ENCODE peak calls at places on chromosomes 3 and 15, in four cellular contexts. C, Q, S and B are unnamed samples.

GRCh38 chr3:98034486-98034885 is 629 bp downstream of the GABRR3 start:
- DNase-seq in C (no peak), Q (no peak), S (no peak), B (no peak)

GRCh38 chr15:57867970-57868791 is 161.7 kb downstream of the POLR2M start:
- DNase-seq in C (no peak), Q (no peak), S (no peak), B (no peak)

GRCh38 chr3:105883798-105884377 is 15.1 kb upstream of the CBLB start:
- DNase-seq in Q (no peak), S (no peak), C (no peak), B (no peak)

GRCh38 chr15:94032571-94032970 is 198.8 kb upstream of the MCTP2 start:
- DNase-seq in Q (no peak), C (no peak), S (no peak), B (no peak)

GRCh38 chr3:149473314-149473990 is 1.0 kb upstream of the TM4SF4 start:
- DNase-seq in Q (no peak), C (peak; percentile 79), S (peak; percentile 32), B (peak; percentile 17)

GRCh38 chr3:39960515-39961403 is 151.3 kb downstream of the MYRIP start:
- DNase-seq in C (no peak), Q (no peak), S (no peak), B (peak; percentile 99)

GRCh38 chr3:131110087-131110486 is 83.4 kb downstream of the NEK11 start:
- DNase-seq in S (no peak), C (no peak), Q (no peak), B (peak; percentile 5)

GRCh38 chr3:30878862-30879261 is 15.6 kb downstream of the GADL1 start:
- DNase-seq in S (no peak), Q (no peak), C (no peak), B (no peak)

GRCh38 chr3:172083995-172084409 is 44.6 kb downstream of the FNDC3B start:
- DNase-seq in C (no peak), Q (no peak), S (no peak), B (no peak)

GRCh38 chr15:35299059-35299735 is 214.1 kb upstream of the NANOGP8 start:
- DNase-seq in C (no peak), S (no peak), Q (no peak), B (no peak)

GRCh38 chr3:161939919-161940693 is 443.5 kb downstream of the OTOL1 start:
- DNase-seq in C (no peak), Q (no peak), S (no peak), B (no peak)

GRCh38 chr3:155233213-155233612 is 60.3 kb downstream of the STRIT1 start:
- DNase-seq in S (no peak), Q (no peak), C (peak; percentile 98), B (peak; percentile 14)

GRCh38 chr3:57062119-57062631 is 1.7 kb downstream of the SPATA12 start:
- DNase-seq in S (peak; percentile 52), Q (no peak), C (no peak), B (peak; percentile 79)

GRCh38 chr3:57733790-57734189 is 22.3 kb upstream of the SLMAP start:
- DNase-seq in Q (no peak), C (no peak), S (no peak), B (no peak)

GRCh38 chr3:108623504-108623903 is 34.0 kb downstream of the DZIP3 start:
- DNase-seq in C (no peak), S (no peak), Q (no peak), B (no peak)

GRCh38 chr15:39179980-39180379 is 400.9 kb upstream of the THBS1 start:
- DNase-seq in Q (no peak), C (no peak), S (no peak), B (no peak)
- H3K4me1 ChIP-seq in Q (peaks cover 34% of the 10 kb centered on the region), C (no peaks in the 10 kb centered on the region), S (no peaks in the 10 kb centered on the region), B (peaks cover 15% of the 10 kb centered on the region)

GRCh38 chr3:124700880-124701684 is 29.2 kb upstream of the UMPS start:
- DNase-seq in C (no peak), S (peak; percentile 42), Q (no peak), B (no peak)
- TF ChIP-seq POLR2AphosphoS5 in C (no peak), S (no peak), Q (no peak), B (no peak)

GRCh38 chr3:138941259-138941885 is 5.6 kb downstream of the FOXL2 start:
- DNase-seq in Q (no peak), C (no peak), S (peak; percentile 86), B (no peak)
- H3K4me1 ChIP-seq in Q (peaks cover 58% of the 10 kb centered on the region), C (peaks cover 13% of the 10 kb centered on the region), S (peaks cover 60% of the 10 kb centered on the region), B (peaks cover 5% of the 10 kb centered on the region)

GRCh38 chr3:51394541-51394940 is 3.5 kb downstream of the RBM15B start:
- DNase-seq in C (no peak), Q (no peak), S (no peak), B (no peak)
- TF ChIP-seq POLR2AphosphoS5 in C (no peak), Q (no peak), S (no peak), B (no peak)

GRCh38 chr3:123084192-123084591 is 17.4 kb downstream of the PDIA5 start:
- DNase-seq in S (no peak), Q (no peak), C (no peak), B (no peak)

GRCh38 chr3:123083446-123084124 is 16.8 kb downstream of the PDIA5 start:
- DNase-seq in C (no peak), S (no peak), Q (no peak), B (peak; percentile 53)

GRCh38 chr3:123080864-123081562 is 14.2 kb downstream of the PDIA5 start:
- DNase-seq in C (no peak), Q (no peak), S (no peak), B (peak; percentile 38)

GRCh38 chr3:123082370-123083065 is 15.7 kb downstream of the PDIA5 start:
- DNase-seq in C (no peak), Q (no peak), S (no peak), B (peak; percentile 96)

GRCh38 chr3:123081718-123082369 is 15.0 kb downstream of the PDIA5 start:
- DNase-seq in S (no peak), Q (no peak), C (no peak), B (peak; percentile 38)
- H3K4me1 ChIP-seq in S (peaks cover 41% of the 10 kb centered on the region), Q (peaks cover 50% of the 10 kb centered on the region), C (peaks cover 27% of the 10 kb centered on the region), B (peaks cover 73% of the 10 kb centered on the region)

DNA sequence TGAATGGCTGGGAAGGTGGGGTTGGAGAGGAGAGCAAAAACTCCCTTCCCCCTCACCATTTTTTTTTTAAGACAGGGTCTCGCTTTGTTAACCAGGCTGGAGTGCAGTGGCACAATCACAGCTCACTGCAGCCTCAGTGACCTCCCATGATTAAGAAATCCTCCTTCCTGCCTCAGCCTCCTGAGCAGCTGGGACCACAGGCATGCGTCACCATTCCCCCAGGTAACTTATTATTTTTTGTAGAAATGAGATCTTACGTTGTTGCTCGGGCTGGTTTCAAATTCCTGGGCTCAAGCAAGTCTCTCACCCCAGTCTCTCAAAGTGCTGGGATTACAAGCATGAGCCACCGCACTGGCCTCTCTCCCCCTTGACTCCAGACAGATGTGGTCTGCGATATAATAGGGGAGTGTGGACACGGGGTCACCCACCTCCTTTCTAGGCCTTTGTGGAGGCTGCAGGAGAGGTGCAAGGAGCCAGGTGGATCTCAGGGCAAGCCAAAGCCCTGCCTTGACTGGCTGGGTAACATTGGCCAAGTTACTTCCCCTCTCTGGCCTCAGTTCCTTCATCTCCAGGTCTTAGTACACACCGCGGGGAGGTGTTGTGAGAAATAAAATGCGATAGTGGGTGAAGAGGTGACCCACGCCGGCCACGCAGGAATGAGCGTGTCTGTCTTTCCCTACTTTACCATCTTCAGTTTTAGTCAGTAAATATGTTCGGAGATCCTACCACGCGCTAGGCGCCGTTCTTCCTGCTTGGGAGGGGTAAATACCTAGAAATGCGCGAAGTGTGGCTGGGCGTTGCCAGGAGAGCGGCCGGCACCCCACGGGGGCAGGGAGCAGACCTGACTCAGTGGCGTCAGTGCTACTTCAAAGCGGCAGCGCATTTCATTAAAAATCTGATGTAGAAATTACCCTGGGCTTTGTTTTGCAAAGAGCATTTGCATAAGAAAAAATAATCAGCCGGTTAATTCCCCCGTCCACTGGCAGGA is 20.2 kb upstream of the CORO2B start:
- DNase-seq in Q (no peak), S (peak; percentile 62), C (no peak), B (no peak)
- TF ChIP-seq POLR2AphosphoS5 in Q (no peak), S (no peak), C (no peak), B (no peak)

GRCh38 chr3:28595364-28595763 is 246.7 kb upstream of the AZI2 start:
- DNase-seq in Q (no peak), S (no peak), C (no peak), B (no peak)
- H3K4me1 ChIP-seq in Q (no peaks in the 10 kb centered on the region), S (peaks cover 14% of the 10 kb centered on the region), C (no peaks in the 10 kb centered on the region), B (no peaks in the 10 kb centered on the region)

GRCh38 chr3:36928220-36928619 is 16.6 kb downstream of the TRANK1 start:
- DNase-seq in C (no peak), Q (no peak), S (no peak), B (no peak)
- TF ChIP-seq POLR2AphosphoS5 in C (no peak), Q (no peak), S (no peak), B (no peak)

GRCh38 chr3:152295344-152295743 is 26.6 kb downstream of the MBNL1 start:
- DNase-seq in Q (no peak), S (no peak), C (no peak), B (no peak)

GRCh38 chr3:152298393-152299242 is 29.9 kb downstream of the MBNL1 start:
- DNase-seq in S (no peak), C (peak; percentile 56), Q (no peak), B (peak; percentile 88)

GRCh38 chr3:152296990-152297389 is 28.3 kb downstream of the MBNL1 start:
- DNase-seq in Q (no peak), C (no peak), S (no peak), B (no peak)

GRCh38 chr3:152295834-152296233 is 27.1 kb downstream of the MBNL1 start:
- DNase-seq in C (no peak), Q (no peak), S (no peak), B (no peak)

DNA sequence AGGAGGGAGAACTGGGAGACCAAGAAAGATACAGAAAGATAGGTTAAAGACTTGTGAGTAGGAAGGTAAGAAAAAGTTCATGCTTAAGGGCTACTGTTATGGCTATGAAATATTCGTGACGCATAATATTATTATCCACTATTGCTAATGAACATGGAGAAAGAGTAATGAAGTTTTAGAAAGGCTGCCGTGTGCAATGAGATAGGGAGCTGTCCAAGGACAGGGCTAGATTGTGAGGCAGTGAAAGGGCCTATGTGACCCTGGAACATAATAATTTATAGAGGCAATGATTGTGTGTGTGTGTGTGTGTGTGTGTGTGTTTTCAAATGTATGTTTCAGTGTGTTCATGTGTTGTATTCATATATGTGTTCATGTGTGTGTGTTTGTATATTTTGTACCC is 27.7 kb downstream of the MBNL1 start:
- DNase-seq in S (no peak), C (no peak), Q (no peak), B (no peak)
- H3K4me1 ChIP-seq in S (peaks cover 42% of the 10 kb centered on the region), C (no peaks in the 10 kb centered on the region), Q (peaks cover 77% of the 10 kb centered on the region), B (peaks cover 45% of the 10 kb centered on the region)